ENCODE peak calls at places on chromosomes 12 and 14, in five cellular contexts. One of them, this sample, is unnamed.
A peak's percentile ranks its signal among the peaks of the same experiment; 100 is the strongest.

GRCh38 chr12:76013603-76014002 is 18.0 kb downstream of the PHLDA1 start:
- DNase-seq in PC-3: no peak
- DNase-seq in astrocyte: no peak
- DNase-seq in HCT116: no peak
- DNase-seq in mammary epithelial cell: no peak
- DNase-seq in this sample: no peak

GRCh38 chr12:42884116-42884515 is 294.6 kb upstream of the PRICKLE1 start:
- DNase-seq in mammary epithelial cell: no peak
- DNase-seq in HCT116: no peak
- DNase-seq in PC-3: no peak
- DNase-seq in astrocyte: no peak
- DNase-seq in this sample: no peak

GRCh38 chr12:125861299-125862281 is 796.4 kb downstream of the AACS start:
- DNase-seq in HCT116: no peak
- DNase-seq in PC-3: no peak
- DNase-seq in astrocyte: no peak
- DNase-seq in mammary epithelial cell: no peak
- DNase-seq in this sample: no peak

GRCh38 chr12:105110851-105111250 is 3.3 kb downstream of the WASHC4 start:
- DNase-seq in HCT116: no peak
- DNase-seq in PC-3: no peak
- DNase-seq in astrocyte: no peak
- DNase-seq in mammary epithelial cell: no peak
- DNase-seq in this sample: no peak

GRCh38 chr14:79562158-79562557 is 649.1 kb downstream of the DIO2 start:
- DNase-seq in astrocyte: no peak
- DNase-seq in HCT116: no peak
- DNase-seq in PC-3: no peak
- DNase-seq in mammary epithelial cell: no peak
- DNase-seq in this sample: no peak

GRCh38 chr12:98796745-98797144 is 151.7 kb downstream of the APAF1 start:
- DNase-seq in HCT116: no peak
- DNase-seq in PC-3: no peak
- DNase-seq in astrocyte: no peak
- DNase-seq in mammary epithelial cell: no peak
- DNase-seq in this sample: no peak

GRCh38 chr12:96210376-96211055 is 16.3 kb downstream of the ELK3 start:
- DNase-seq in HCT116: no peak
- DNase-seq in astrocyte: no peak
- DNase-seq in mammary epithelial cell: no peak
- DNase-seq in PC-3: no peak
- DNase-seq in this sample: no peak

GRCh38 chr12:68776976-68777610 is 30.9 kb upstream of the MDM2 start:
- DNase-seq in mammary epithelial cell: no peak
- DNase-seq in astrocyte: no peak
- DNase-seq in PC-3: no peak
- DNase-seq in HCT116: no peak
- DNase-seq in this sample: no peak

GRCh38 chr12:16027012-16027411 is 115.9 kb downstream of the DERA start:
- DNase-seq in PC-3: no peak
- DNase-seq in astrocyte: no peak
- DNase-seq in mammary epithelial cell: no peak
- DNase-seq in HCT116: no peak
- DNase-seq in this sample: no peak

GRCh38 chr14:106547735-106548550 is 1021.6 kb downstream of the TMEM121 start:
- DNase-seq in mammary epithelial cell: no peak
- DNase-seq in astrocyte: no peak
- DNase-seq in HCT116: no peak
- DNase-seq in PC-3: no peak
- DNase-seq in this sample: no peak

GRCh38 chr12:108360487-108360886 is 21.4 kb upstream of the CMKLR1 start:
- DNase-seq in mammary epithelial cell: peak; percentile 14
- DNase-seq in PC-3: no peak
- DNase-seq in HCT116: no peak
- DNase-seq in astrocyte: peak; percentile 47
- DNase-seq in this sample: no peak

GRCh38 chr12:104342635-104343249 is 39.2 kb downstream of the EID3 start:
- DNase-seq in mammary epithelial cell: no peak
- DNase-seq in HCT116: no peak
- DNase-seq in astrocyte: no peak
- DNase-seq in PC-3: peak; percentile 59
- DNase-seq in this sample: no peak

GRCh38 chr12:90062799-90063198 is 354.2 kb upstream of the ATP2B1 start:
- DNase-seq in astrocyte: no peak
- DNase-seq in mammary epithelial cell: peak; percentile 28
- DNase-seq in HCT116: peak; percentile 21
- DNase-seq in PC-3: peak; percentile 30
- DNase-seq in this sample: no peak

GRCh38 chr12:60872219-60872618 is 1276.4 kb downstream of the SLC16A7 start:
- DNase-seq in PC-3: no peak
- DNase-seq in mammary epithelial cell: no peak
- DNase-seq in astrocyte: no peak
- DNase-seq in HCT116: no peak
- DNase-seq in this sample: no peak

GRCh38 chr12:3361156-3361555 is 129.8 kb upstream of the PRMT8 start:
- DNase-seq in astrocyte: no peak
- DNase-seq in PC-3: no peak
- DNase-seq in mammary epithelial cell: no peak
- DNase-seq in HCT116: no peak
- DNase-seq in this sample: no peak

GRCh38 chr14:36856095-36856878 is 194.6 kb downstream of the PAX9 start:
- DNase-seq in astrocyte: no peak
- DNase-seq in PC-3: peak; percentile 79
- DNase-seq in mammary epithelial cell: no peak
- DNase-seq in HCT116: no peak
- DNase-seq in this sample: no peak

GRCh38 chr12:6292606-6293005 is 17.9 kb upstream of the PLEKHG6 start:
- DNase-seq in mammary epithelial cell: peak; percentile 51
- DNase-seq in astrocyte: no peak
- DNase-seq in PC-3: peak; percentile 58
- DNase-seq in HCT116: no peak
- DNase-seq in this sample: no peak

GRCh38 chr14:103121846-103122577 is 1.2 kb upstream of the TNFAIP2 start:
- DNase-seq in astrocyte: peak; percentile 66
- DNase-seq in PC-3: peak; percentile 65
- DNase-seq in HCT116: no peak
- DNase-seq in mammary epithelial cell: no peak
- DNase-seq in this sample: peak; percentile 87

GRCh38 chr12:88866881-88867280 is 286.6 kb upstream of the KITLG start:
- DNase-seq in PC-3: no peak
- DNase-seq in HCT116: no peak
- DNase-seq in astrocyte: no peak
- DNase-seq in mammary epithelial cell: no peak
- DNase-seq in this sample: no peak

GRCh38 chr14:73188501-73188903 is 48.8 kb upstream of the PAPLN start:
- DNase-seq in PC-3: peak; percentile 74
- DNase-seq in astrocyte: peak; percentile 14
- DNase-seq in mammary epithelial cell: peak; percentile 50
- DNase-seq in HCT116: no peak
- DNase-seq in this sample: no peak

DNA sequence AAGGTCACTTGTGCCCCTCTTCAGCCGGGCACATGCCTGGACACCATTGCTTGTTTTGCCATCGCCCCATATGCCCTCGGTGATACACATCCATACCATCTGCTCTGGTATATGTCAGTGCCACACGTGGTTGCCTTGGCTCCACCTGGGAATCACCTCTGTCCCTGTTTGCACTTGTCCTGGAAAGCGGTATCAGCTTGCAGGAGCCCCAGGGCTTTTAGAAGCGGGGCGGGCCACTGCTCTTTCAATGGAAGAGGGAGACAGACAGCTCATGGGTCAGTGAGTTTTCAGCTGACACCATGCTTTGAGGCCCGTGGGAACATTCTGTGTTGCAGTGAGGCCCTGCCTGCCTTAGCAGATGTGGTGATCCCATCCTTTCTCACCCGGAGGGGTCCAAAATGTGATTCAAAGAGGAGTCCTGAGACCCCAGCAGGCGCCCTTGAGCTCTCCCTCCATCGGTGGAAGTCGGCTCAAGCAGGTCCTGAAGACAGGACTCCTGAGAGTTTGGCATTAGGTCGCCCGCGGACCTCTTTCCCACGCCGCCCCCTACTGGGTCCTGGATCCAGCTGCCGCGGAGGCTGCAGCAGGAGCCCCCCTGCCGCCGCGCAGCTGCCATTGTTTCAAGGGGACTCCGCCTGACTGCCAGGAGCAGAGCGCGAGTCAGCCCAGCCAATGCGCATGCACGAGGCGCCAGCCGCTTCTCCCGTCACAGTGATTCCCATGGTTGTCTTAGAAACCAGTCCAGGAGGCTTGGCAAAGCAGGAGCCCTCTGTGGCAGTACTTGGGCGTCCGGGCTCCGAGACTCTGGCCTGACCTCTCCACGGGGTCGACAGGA is 773.2 kb upstream of the ALG10B start:
- DNase-seq in astrocyte: no peak
- DNase-seq in mammary epithelial cell: no peak
- DNase-seq in PC-3: no peak
- DNase-seq in HCT116: no peak
- DNase-seq in this sample: no peak
- TF ChIP-seq CTCF in astrocyte: no peak
- TF ChIP-seq CTCF in mammary epithelial cell: no peak
- TF ChIP-seq CTCF in PC-3: no peak
- TF ChIP-seq CTCF in HCT116: no peak
- TF ChIP-seq CTCF in this sample: no peak

GRCh38 chr12:78421011-78421410 is 443.6 kb upstream of the SYT1 start:
- DNase-seq in astrocyte: peak; percentile 69
- DNase-seq in PC-3: no peak
- DNase-seq in HCT116: no peak
- DNase-seq in mammary epithelial cell: no peak
- DNase-seq in this sample: no peak

GRCh38 chr12:78414071-78414470 is 450.5 kb upstream of the SYT1 start:
- DNase-seq in astrocyte: no peak
- DNase-seq in PC-3: no peak
- DNase-seq in mammary epithelial cell: no peak
- DNase-seq in HCT116: no peak
- DNase-seq in this sample: no peak

GRCh38 chr12:78418919-78419318 is 445.7 kb upstream of the SYT1 start:
- DNase-seq in astrocyte: no peak
- DNase-seq in PC-3: no peak
- DNase-seq in HCT116: no peak
- DNase-seq in mammary epithelial cell: no peak
- DNase-seq in this sample: no peak

GRCh38 chr12:78419513-78419912 is 445.1 kb upstream of the SYT1 start:
- DNase-seq in PC-3: no peak
- DNase-seq in mammary epithelial cell: no peak
- DNase-seq in HCT116: no peak
- DNase-seq in astrocyte: no peak
- DNase-seq in this sample: no peak
- H3K4me2 ChIP-seq in PC-3: no peak overlapping the region
- H3K4me2 ChIP-seq in mammary epithelial cell: no peak overlapping the region
- H3K4me2 ChIP-seq in HCT116: no peak overlapping the region
- H3K4me2 ChIP-seq in astrocyte: no peak overlapping the region
- H3K4me2 ChIP-seq in this sample: no peak overlapping the region

DNA sequence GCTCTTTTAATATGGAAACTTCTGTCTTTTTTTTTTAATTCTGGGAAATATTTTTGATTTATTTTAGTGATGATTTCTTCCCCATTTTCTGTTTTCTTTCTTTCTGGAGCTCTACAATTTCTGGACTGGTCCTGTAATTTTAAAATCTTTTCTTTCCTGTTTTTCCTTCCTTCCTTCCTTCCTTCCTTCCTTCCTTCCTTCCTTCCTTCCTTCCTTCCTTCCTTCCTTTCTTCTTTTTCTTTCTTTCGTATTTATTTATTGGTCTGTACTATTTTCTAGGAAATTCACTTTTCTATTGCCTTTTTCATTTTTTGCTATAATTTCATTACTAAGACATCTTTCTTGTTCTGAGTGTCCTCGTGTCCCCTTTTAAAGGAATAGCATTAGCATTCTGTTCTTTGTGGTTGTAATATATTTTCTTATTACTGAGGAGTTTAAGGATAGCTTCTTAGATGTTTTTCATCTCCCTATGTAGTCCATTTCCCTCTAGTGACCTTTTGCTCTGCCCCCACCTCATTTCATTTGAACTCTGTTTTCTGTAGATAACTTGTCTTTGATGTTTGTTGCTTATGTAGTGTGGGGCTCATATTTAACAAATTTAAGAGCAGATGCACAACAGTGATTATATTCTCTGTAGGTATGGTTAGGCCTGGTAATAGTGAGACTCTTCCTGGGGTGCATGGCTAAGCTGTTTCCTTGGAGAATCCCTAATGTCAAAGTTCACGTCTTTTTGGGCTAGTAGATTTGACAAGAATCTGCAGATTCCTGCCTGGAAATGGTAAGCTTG is 38.0 kb downstream of the TBC1D15 start:
- DNase-seq in mammary epithelial cell: no peak
- DNase-seq in PC-3: no peak
- DNase-seq in astrocyte: no peak
- DNase-seq in HCT116: no peak
- DNase-seq in this sample: no peak
- TF ChIP-seq CTCF in mammary epithelial cell: no peak
- TF ChIP-seq CTCF in PC-3: no peak
- TF ChIP-seq CTCF in astrocyte: no peak
- TF ChIP-seq CTCF in HCT116: no peak
- TF ChIP-seq CTCF in this sample: no peak

GRCh38 chr14:55327179-55327578 is 56.0 kb downstream of the FBXO34 start:
- DNase-seq in PC-3: no peak
- DNase-seq in mammary epithelial cell: no peak
- DNase-seq in HCT116: no peak
- DNase-seq in astrocyte: no peak
- DNase-seq in this sample: no peak
- H3K4me2 ChIP-seq in PC-3: no peak overlapping the region
- H3K4me2 ChIP-seq in mammary epithelial cell: no peak overlapping the region
- H3K4me2 ChIP-seq in HCT116: no peak overlapping the region
- H3K4me2 ChIP-seq in astrocyte: no peak overlapping the region
- H3K4me2 ChIP-seq in this sample: no peak overlapping the region

GRCh38 chr12:111640498-111640897 is 41.4 kb upstream of the ATXN2 start:
- DNase-seq in HCT116: no peak
- DNase-seq in astrocyte: no peak
- DNase-seq in PC-3: no peak
- DNase-seq in mammary epithelial cell: no peak
- DNase-seq in this sample: no peak

GRCh38 chr12:111643428-111643826 is 42.3 kb downstream of the BRAP start:
- DNase-seq in astrocyte: peak; percentile 73
- DNase-seq in PC-3: no peak
- DNase-seq in mammary epithelial cell: no peak
- DNase-seq in HCT116: no peak
- DNase-seq in this sample: peak; percentile 55

GRCh38 chr12:111645433-111645832 is 40.3 kb downstream of the BRAP start:
- DNase-seq in astrocyte: peak; percentile 87
- DNase-seq in HCT116: no peak
- DNase-seq in mammary epithelial cell: peak; percentile 54
- DNase-seq in PC-3: peak; percentile 70
- DNase-seq in this sample: no peak

GRCh38 chr12:111638576-111638975 is 39.5 kb upstream of the ATXN2 start:
- DNase-seq in PC-3: no peak
- DNase-seq in HCT116: no peak
- DNase-seq in mammary epithelial cell: no peak
- DNase-seq in astrocyte: peak; percentile 71
- DNase-seq in this sample: no peak

GRCh38 chr12:111642681-111643427 is 42.9 kb downstream of the BRAP start:
- DNase-seq in HCT116: no peak
- DNase-seq in mammary epithelial cell: no peak
- DNase-seq in PC-3: no peak
- DNase-seq in astrocyte: no peak
- DNase-seq in this sample: no peak
- TF ChIP-seq CTCF in HCT116: no peak
- TF ChIP-seq CTCF in mammary epithelial cell: no peak
- TF ChIP-seq CTCF in PC-3: no peak
- TF ChIP-seq CTCF in astrocyte: no peak
- TF ChIP-seq CTCF in this sample: peak; percentile 40

GRCh38 chr14:55354500-55354899 is 57.1 kb downstream of the ATG14 start:
- DNase-seq in PC-3: peak; percentile 63
- DNase-seq in HCT116: peak; percentile 26
- DNase-seq in mammary epithelial cell: peak; percentile 45
- DNase-seq in astrocyte: peak; percentile 15
- DNase-seq in this sample: peak; percentile 76
- H3K4me2 ChIP-seq in PC-3: peak overlapping the region; percentile 26
- H3K4me2 ChIP-seq in HCT116: no peak overlapping the region
- H3K4me2 ChIP-seq in mammary epithelial cell: no peak overlapping the region
- H3K4me2 ChIP-seq in astrocyte: no peak overlapping the region
- H3K4me2 ChIP-seq in this sample: no peak overlapping the region

This sample was measured in hepatocyte.